ENCODE peak calls at places on chromosomes 1 and 21, in five cellular contexts. T, D, H, I and G are unnamed samples.
A peak's percentile ranks its signal among the peaks of the same experiment; 100 is the strongest.

GRCh38 chr1:200491097-200491496 is 81.3 kb upstream of the ZNF281 start:
- DNase-seq in I (no peak), T (no peak), H (no peak), D (peak; percentile 82), G (no peak)

GRCh38 chr1:89598450-89599331 is 34.2 kb upstream of the LRRC8C start:
- DNase-seq in D (peak; percentile 43), T (no peak), H (peak; percentile 59), I (no peak), G (no peak)

GRCh38 chr1:41435570-41436178 is 48.8 kb downstream of the EDN2 start:
- DNase-seq in D (no peak), T (peak; percentile 56), I (no peak), H (no peak), G (peak; percentile 49)

GRCh38 chr1:154213274-154213673 is 7.1 kb upstream of the CFAP141 start:
- DNase-seq in I (no peak), H (no peak), D (no peak), T (no peak), G (no peak)

GRCh38 chr1:198676253-198676652 is 37.4 kb downstream of the PTPRC start:
- DNase-seq in D (peak; percentile 76), I (no peak), T (no peak), H (no peak), G (no peak)

GRCh38 chr1:46437723-46438122 is 43.6 kb downstream of the FAAH start:
- DNase-seq in H (no peak), I (no peak), D (no peak), T (no peak), G (no peak)

GRCh38 chr1:201461193-201461657 is 7.8 kb downstream of the PHLDA3 start:
- DNase-seq in H (no peak), I (peak; percentile 81), D (no peak), T (no peak), G (no peak)

GRCh38 chr21:42121792-42122191 is 50.7 kb downstream of the UMODL1 start:
- DNase-seq in D (peak; percentile 60), H (peak; percentile 60), T (no peak), I (no peak), G (no peak)

GRCh38 chr1:150207278-150207971 is 28.5 kb downstream of the ANP32E start:
- DNase-seq in T (no peak), D (no peak), H (no peak), I (no peak), G (no peak)

GRCh38 chr21:45262616-45263015 is 25.1 kb downstream of the POFUT2 start:
- DNase-seq in D (peak; percentile 78), T (no peak), I (no peak), H (no peak), G (no peak)

GRCh38 chr1:245000872-245001188 is 136.5 kb upstream of the HNRNPU start:
- DNase-seq in H (no peak), D (no peak), I (no peak), T (no peak), G (no peak)

GRCh38 chr1:152436593-152437338 is 22.7 kb upstream of the CRNN start:
- DNase-seq in T (no peak), I (no peak), H (no peak), D (no peak), G (no peak)